ENCODE peak calls at places on chromosomes 2 and 18, in four cellular contexts. Y is choroid plexus epithelial cell, Q is endothelial cell of umbilical vein, U is IMR-90. R is an unnamed sample.

GRCh38 chr2:230668939-230669303 is 43.7 kb upstream of the CAB39 start:
- DNase-seq in U (no peak), Q (no peak), Y (no peak), R (no peak)

GRCh38 chr2:199488772-199489400 is 31.1 kb upstream of the SATB2 start:
- DNase-seq in Y (peak), Q (peak), U (peak), R (peak)

GRCh38 chr18:26621161-26622026 is 73.0 kb upstream of the KCTD1 start:
- DNase-seq in U (no peak), Q (peak), Y (peak), R (peak)

GRCh38 chr2:100124746-100125145 is 17.6 kb downstream of the AFF3 start:
- DNase-seq in U (no peak), Y (peak), Q (no peak), R (no peak)

GRCh38 chr2:148936857-148937450 is 61.9 kb downstream of the KIF5C start:
- DNase-seq in Y (peak), U (no peak), Q (no peak), R (no peak)

GRCh38 chr2:121992700-121993099 is 237.2 kb downstream of the TSN start:
- DNase-seq in Q (no peak), Y (no peak), U (no peak), R (no peak)

GRCh38 chr2:75810931-75811330 is 100.2 kb upstream of the GCFC2 start:
- DNase-seq in U (no peak), Q (no peak), Y (no peak), R (no peak)

GRCh38 chr2:56248965-56249742 is 65.4 kb downstream of the CCDC85A start:
- DNase-seq in U (no peak), Q (no peak), Y (no peak), R (peak)

GRCh38 chr2:67159929-67160328 is 237.2 kb upstream of the ETAA1 start:
- DNase-seq in Q (peak), Y (peak), U (peak), R (no peak)

GRCh38 chr2:235050992-235051351 is 99.2 kb downstream of the SH3BP4 start:
- DNase-seq in U (peak), Q (peak), Y (peak), R (peak)

GRCh38 chr2:238238766-238239551 is 879 bp downstream of the HES6 start:
- DNase-seq in Y (no peak), Q (no peak), U (no peak), R (no peak)

GRCh38 chr2:18268400-18268799 is 292.1 kb downstream of the RDH14 start:
- DNase-seq in Q (peak), U (peak), Y (peak), R (no peak)

GRCh38 chr2:143686585-143687164 is 557.5 kb downstream of the ARHGAP15 start:
- DNase-seq in Q (peak), Y (peak), U (peak), R (peak)

GRCh38 chr2:29063056-29063455 is 11.3 kb downstream of the PCARE start:
- DNase-seq in Q (no peak), U (no peak), Y (no peak), R (peak)

GRCh38 chr2:168392031-168392430 is 64.0 kb upstream of the CERS6 start:
- DNase-seq in U (no peak), Y (peak), Q (no peak), R (no peak)

GRCh38 chr2:121095257-121096080 is 189.5 kb downstream of the TFCP2L1 start:
- DNase-seq in Q (peak), U (peak), Y (peak), R (peak)

GRCh38 chr2:119431155-119431975 is at the start of gene TMEM37:
- DNase-seq in Y (peak), Q (peak), U (peak), R (peak)

GRCh38 chr18:5582849-5583667 is 39.3 kb upstream of the EPB41L3 start:
- DNase-seq in U (peak), Q (peak), Y (peak), R (no peak)

GRCh38 chr2:154912215-154912614 is 213.7 kb downstream of the KCNJ3 start:
- DNase-seq in Y (no peak), Q (no peak), U (no peak), R (no peak)

GRCh38 chr2:161586517-161587167 is 37.6 kb upstream of the SLC4A10 start:
- DNase-seq in U (peak), Y (peak), Q (peak), R (peak)

GRCh38 chr2:25088817-25089485 is 47.1 kb downstream of the EFR3B start:
- DNase-seq in U (no peak), Q (no peak), Y (no peak), R (no peak)

GRCh38 chr2:12828932-12829331 is 112.2 kb downstream of the TRIB2 start:
- DNase-seq in Y (no peak), U (no peak), Q (no peak), R (no peak)

GRCh38 chr2:176079851-176080539 is 3.8 kb downstream of the EVX2 start:
- DNase-seq in U (peak), Q (no peak), Y (peak), R (peak)

GRCh38 chr2:101152195-101153076 is 1.3 kb upstream of the TBC1D8 start:
- DNase-seq in U (peak), Q (peak), Y (peak), R (peak)

GRCh38 chr2:159201321-159202063 is 85.0 kb downstream of the WDSUB1 start:
- DNase-seq in Y (peak), U (peak), Q (no peak), R (peak)

GRCh38 chr2:176774768-176775453 is 437.7 kb upstream of the HNRNPA3 start:
- DNase-seq in Y (peak), Q (peak), U (no peak), R (no peak)

GRCh38 chr2:198756166-198756565 is 701.6 kb downstream of the SATB2 start:
- DNase-seq in Q (no peak), U (peak), Y (no peak), R (peak)

GRCh38 chr2:29010946-29011649 is 30.0 kb downstream of the TOGARAM2 start:
- DNase-seq in U (peak), Y (peak), Q (no peak), R (peak)

GRCh38 chr2:224181534-224182155 is 142.6 kb upstream of the SERPINE2 start:
- DNase-seq in U (no peak), Q (no peak), Y (no peak), R (no peak)

GRCh38 chr2:232523682-232524597 is 2.0 kb upstream of the CHRND start:
- DNase-seq in U (peak), Q (peak), Y (peak), R (peak)

GRCh38 chr2:105545731-105546622 is 147.1 kb upstream of the FHL2 start:
- DNase-seq in U (peak), Q (peak), Y (peak), R (peak)

GRCh38 chr2:95346236-95346737 is 49.1 kb downstream of the KCNIP3 start:
- DNase-seq in U (peak), Q (no peak), Y (peak), R (peak)

GRCh38 chr2:41710944-41711343 is 336.9 kb upstream of the PKDCC start:
- DNase-seq in Q (no peak), U (peak), Y (peak), R (peak)

GRCh38 chr2:63856302-63856600 is 14.6 kb downstream of the UGP2 start:
- DNase-seq in Q (no peak), U (no peak), Y (no peak), R (no peak)

GRCh38 chr2:137770161-137770560 is 194.1 kb upstream of the HNMT start:
- DNase-seq in Y (no peak), U (no peak), Q (no peak), R (no peak)

GRCh38 chr2:219128401-219128800 is 32.2 kb downstream of the NHEJ1 start:
- DNase-seq in Q (no peak), U (no peak), Y (peak), R (no peak)

GRCh38 chr18:7417742-7418141 is 149.4 kb upstream of the PTPRM start:
- DNase-seq in Y (peak), U (no peak), Q (no peak), R (no peak)

GRCh38 chr2:179235463-179236108 is 29.0 kb downstream of the SESTD1 start:
- DNase-seq in U (peak), Q (no peak), Y (peak), R (peak)

DNA sequence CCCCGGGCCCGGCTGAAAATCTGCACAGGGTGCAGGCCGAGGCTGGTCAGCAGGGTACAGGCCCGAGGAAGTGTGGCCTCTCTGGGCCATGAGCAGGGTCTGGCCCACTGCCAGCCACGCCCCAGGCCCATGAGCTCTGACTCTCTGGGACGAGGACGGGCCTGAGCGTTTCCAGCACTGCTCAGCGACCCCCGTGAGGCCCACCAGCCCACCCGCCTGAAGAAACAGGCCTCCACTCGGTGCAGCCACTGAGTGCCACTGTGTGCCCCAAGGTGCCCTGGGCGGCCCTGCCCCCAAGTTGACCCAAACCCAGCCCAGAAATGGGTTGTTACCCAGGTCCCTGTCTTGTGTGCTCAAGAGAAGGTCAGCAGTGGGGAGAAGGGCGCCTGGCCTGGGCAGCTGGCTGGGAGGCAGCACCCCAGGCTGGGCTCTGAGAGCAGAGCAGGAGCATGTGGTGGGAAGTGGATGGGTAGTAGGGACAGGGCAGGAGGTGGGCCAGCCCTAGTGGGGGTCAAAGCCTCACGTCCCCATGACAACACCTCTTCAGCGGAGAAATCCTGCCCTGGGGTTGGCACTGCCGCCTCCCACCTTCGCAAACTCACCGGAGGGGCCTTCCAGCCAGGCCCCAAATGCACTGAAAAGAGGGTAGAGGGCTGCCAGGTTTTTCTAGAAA is 2.1 kb upstream of the SNED1 start:
- DNase-seq in U (no peak), Y (no peak), Q (no peak), R (no peak)
- TF ChIP-seq CTCF in U (no peak), Y (no peak), Q (no peak), R (no peak)

GRCh38 chr2:5932556-5933469 is 240.6 kb downstream of the SOX11 start:
- DNase-seq in Y (no peak), U (no peak), Q (no peak), R (no peak)
- H3K4me3 ChIP-seq in Y (no peak), U (no peak), Q (no peak), R (no peak)

GRCh38 chr2:180992994-180993393 is 12.6 kb downstream of the UBE2E3 start:
- DNase-seq in U (no peak), Y (no peak), Q (no peak), R (no peak)
- TF ChIP-seq CTCF in U (no peak), Y (peak), Q (no peak), R (no peak)

GRCh38 chr2:53737091-53737490 is 30.5 kb upstream of the CHAC2 start:
- DNase-seq in Y (no peak), U (no peak), Q (no peak), R (no peak)

GRCh38 chr2:53740170-53740569 is 27.4 kb upstream of the CHAC2 start:
- DNase-seq in Q (peak), Y (peak), U (peak), R (peak)

GRCh38 chr2:53744395-53745065 is 23.1 kb upstream of the CHAC2 start:
- DNase-seq in Q (no peak), Y (no peak), U (peak), R (no peak)

GRCh38 chr2:53739057-53739456 is 28.5 kb upstream of the CHAC2 start:
- DNase-seq in Q (no peak), U (no peak), Y (peak), R (no peak)
- H3K4me3 ChIP-seq in Q (no peak), U (no peak), Y (no peak), R (no peak)

DNA sequence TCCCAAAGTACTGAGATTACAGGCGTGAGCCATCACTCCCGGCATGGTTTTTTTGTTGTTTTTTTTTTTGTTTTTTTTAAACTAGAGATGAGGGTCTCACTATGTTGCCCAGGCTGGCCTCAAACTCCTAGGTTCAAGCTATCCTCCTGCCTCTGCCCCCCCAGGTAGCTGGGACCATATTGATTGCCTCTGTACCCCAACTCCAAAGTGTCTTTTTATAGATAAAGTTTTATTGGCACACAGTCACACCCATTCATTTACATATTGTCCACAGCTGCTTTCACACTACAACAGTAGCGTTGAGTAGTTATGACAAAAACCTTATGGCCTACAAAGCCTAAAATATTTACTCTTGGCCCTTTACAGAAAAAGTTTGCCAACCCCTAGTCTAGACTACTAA is 45.2 kb upstream of the SP5 start:
- DNase-seq in U (no peak), Q (no peak), Y (no peak), R (no peak)
- TF ChIP-seq CTCF in U (no peak), Q (no peak), Y (no peak), R (no peak)

R was measured in fibroblast of the aortic adventitia.